ENCODE peak calls at places on chromosomes 11 and 22, in four cellular contexts. One of them, this sample, is unnamed.

GRCh38 chr11:42299780-42300179 is 840.3 kb upstream of the LRRC4C start:
- DNase-seq in NAMALWA: no peak
- DNase-seq in RWPE1: no peak
- DNase-seq in SHP77 treated with DMSO at 0.1 percent for 48 hours: no peak
- DNase-seq in this sample: no peak

GRCh38 chr22:43616645-43617044 is 195.5 kb downstream of the EFCAB6 start:
- DNase-seq in NAMALWA: no peak
- DNase-seq in SHP77 treated with DMSO at 0.1 percent for 48 hours: no peak
- DNase-seq in RWPE1: no peak
- DNase-seq in this sample: peak

GRCh38 chr11:35340101-35340500 is 79.3 kb downstream of the SLC1A2 start:
- DNase-seq in SHP77 treated with DMSO at 0.1 percent for 48 hours: no peak
- DNase-seq in NAMALWA: no peak
- DNase-seq in RWPE1: no peak
- DNase-seq in this sample: no peak

GRCh38 chr11:10379871-10380568 is 75.0 kb upstream of the AMPD3 start:
- DNase-seq in RWPE1: no peak
- DNase-seq in SHP77 treated with DMSO at 0.1 percent for 48 hours: no peak
- DNase-seq in NAMALWA: no peak
- DNase-seq in this sample: no peak

GRCh38 chr22:45905924-45906865 is 70.8 kb downstream of the WNT7B start:
- DNase-seq in RWPE1: no peak
- DNase-seq in NAMALWA: no peak
- DNase-seq in SHP77 treated with DMSO at 0.1 percent for 48 hours: no peak
- DNase-seq in this sample: no peak

GRCh38 chr22:45584121-45584570 is 81.5 kb downstream of the FBLN1 start:
- DNase-seq in SHP77 treated with DMSO at 0.1 percent for 48 hours: no peak
- DNase-seq in RWPE1: no peak
- DNase-seq in NAMALWA: no peak
- DNase-seq in this sample: no peak

GRCh38 chr11:125062196-125062930 is 742 bp upstream of the SLC37A2 start:
- DNase-seq in SHP77 treated with DMSO at 0.1 percent for 48 hours: no peak
- DNase-seq in NAMALWA: no peak
- DNase-seq in RWPE1: peak
- DNase-seq in this sample: no peak

GRCh38 chr22:17431179-17431578 is 61.9 kb downstream of the CECR2 start:
- DNase-seq in RWPE1: peak
- DNase-seq in NAMALWA: no peak
- DNase-seq in SHP77 treated with DMSO at 0.1 percent for 48 hours: no peak
- DNase-seq in this sample: no peak

GRCh38 chr11:35641206-35641885 is 21.2 kb upstream of the TRIM44 start:
- DNase-seq in RWPE1: no peak
- DNase-seq in NAMALWA: no peak
- DNase-seq in SHP77 treated with DMSO at 0.1 percent for 48 hours: no peak
- DNase-seq in this sample: no peak

GRCh38 chr11:131928992-131929391 is 558.6 kb downstream of the NTM start:
- DNase-seq in RWPE1: no peak
- DNase-seq in SHP77 treated with DMSO at 0.1 percent for 48 hours: no peak
- DNase-seq in NAMALWA: no peak
- DNase-seq in this sample: no peak

GRCh38 chr11:19753451-19754041 is 40.9 kb downstream of the NAV2 start:
- DNase-seq in NAMALWA: no peak
- DNase-seq in SHP77 treated with DMSO at 0.1 percent for 48 hours: no peak
- DNase-seq in RWPE1: no peak
- DNase-seq in this sample: no peak

GRCh38 chr11:107591446-107592236 is 694 bp downstream of the ELMOD1 start:
- DNase-seq in SHP77 treated with DMSO at 0.1 percent for 48 hours: no peak
- DNase-seq in RWPE1: no peak
- DNase-seq in NAMALWA: no peak
- DNase-seq in this sample: no peak